ENCODE peak calls at places on chromosomes 12 and 14, in seven cellular contexts. One of them, this sample, is unnamed.

GRCh38 chr14:98725676-98726075 is 546.3 kb downstream of the BCL11B start:
- DNase-seq in naive thymus-derived CD8-positive, alpha-beta T cell: no peak
- DNase-seq in uterus: no peak
- DNase-seq in activated naive CD4-positive, alpha-beta T cell treated with Interleukin-2 at 50 U/mL for 16 hours: no peak
- DNase-seq in NCI-H2171: no peak
- DNase-seq in T-cell: no peak
- DNase-seq in colonic mucosa: no peak
- DNase-seq in this sample: no peak

GRCh38 chr14:92507174-92507768 is 6.3 kb upstream of the RIN3 start:
- DNase-seq in T-cell: no peak
- DNase-seq in naive thymus-derived CD8-positive, alpha-beta T cell: no peak
- DNase-seq in colonic mucosa: peak
- DNase-seq in activated naive CD4-positive, alpha-beta T cell treated with Interleukin-2 at 50 U/mL for 16 hours: no peak
- DNase-seq in uterus: no peak
- DNase-seq in NCI-H2171: peak
- DNase-seq in this sample: no peak

GRCh38 chr12:113413488-113413939 is 8.7 kb upstream of the SDSL start:
- DNase-seq in NCI-H2171: no peak
- DNase-seq in T-cell: no peak
- DNase-seq in colonic mucosa: no peak
- DNase-seq in uterus: no peak
- DNase-seq in activated naive CD4-positive, alpha-beta T cell treated with Interleukin-2 at 50 U/mL for 16 hours: no peak
- DNase-seq in naive thymus-derived CD8-positive, alpha-beta T cell: no peak
- DNase-seq in this sample: no peak

GRCh38 chr14:59362533-59362932 is 102.6 kb downstream of the GPR135 start:
- DNase-seq in colonic mucosa: no peak
- DNase-seq in T-cell: no peak
- DNase-seq in naive thymus-derived CD8-positive, alpha-beta T cell: no peak
- DNase-seq in NCI-H2171: no peak
- DNase-seq in uterus: no peak
- DNase-seq in activated naive CD4-positive, alpha-beta T cell treated with Interleukin-2 at 50 U/mL for 16 hours: no peak
- DNase-seq in this sample: no peak

GRCh38 chr14:59332727-59333126 is 132.5 kb downstream of the GPR135 start:
- DNase-seq in uterus: no peak
- DNase-seq in T-cell: no peak
- DNase-seq in NCI-H2171: no peak
- DNase-seq in naive thymus-derived CD8-positive, alpha-beta T cell: no peak
- DNase-seq in colonic mucosa: no peak
- DNase-seq in activated naive CD4-positive, alpha-beta T cell treated with Interleukin-2 at 50 U/mL for 16 hours: no peak
- DNase-seq in this sample: no peak

GRCh38 chr12:18882690-18883089 is 144.8 kb downstream of the CAPZA3 start:
- DNase-seq in activated naive CD4-positive, alpha-beta T cell treated with Interleukin-2 at 50 U/mL for 16 hours: no peak
- DNase-seq in T-cell: no peak
- DNase-seq in naive thymus-derived CD8-positive, alpha-beta T cell: no peak
- DNase-seq in colonic mucosa: no peak
- DNase-seq in NCI-H2171: no peak
- DNase-seq in uterus: no peak
- DNase-seq in this sample: no peak

GRCh38 chr14:105173901-105174894 is 5.6 kb upstream of the JAG2 start:
- DNase-seq in T-cell: peak
- DNase-seq in uterus: no peak
- DNase-seq in colonic mucosa: no peak
- DNase-seq in activated naive CD4-positive, alpha-beta T cell treated with Interleukin-2 at 50 U/mL for 16 hours: peak
- DNase-seq in NCI-H2171: no peak
- DNase-seq in naive thymus-derived CD8-positive, alpha-beta T cell: no peak
- DNase-seq in this sample: no peak

GRCh38 chr12:131832393-131833231 is 4.4 kb downstream of the MMP17 start:
- DNase-seq in colonic mucosa: no peak
- DNase-seq in NCI-H2171: peak
- DNase-seq in activated naive CD4-positive, alpha-beta T cell treated with Interleukin-2 at 50 U/mL for 16 hours: no peak
- DNase-seq in T-cell: no peak
- DNase-seq in uterus: peak
- DNase-seq in naive thymus-derived CD8-positive, alpha-beta T cell: no peak
- DNase-seq in this sample: no peak

GRCh38 chr14:51674294-51675002 is 22.7 kb downstream of the FRMD6 start:
- DNase-seq in naive thymus-derived CD8-positive, alpha-beta T cell: no peak
- DNase-seq in activated naive CD4-positive, alpha-beta T cell treated with Interleukin-2 at 50 U/mL for 16 hours: no peak
- DNase-seq in T-cell: no peak
- DNase-seq in NCI-H2171: no peak
- DNase-seq in uterus: no peak
- DNase-seq in colonic mucosa: no peak
- DNase-seq in this sample: no peak

GRCh38 chr12:46264057-46264456 is 4.8 kb downstream of the SLC38A1 start:
- DNase-seq in NCI-H2171: no peak
- DNase-seq in T-cell: no peak
- DNase-seq in colonic mucosa: no peak
- DNase-seq in naive thymus-derived CD8-positive, alpha-beta T cell: no peak
- DNase-seq in uterus: no peak
- DNase-seq in activated naive CD4-positive, alpha-beta T cell treated with Interleukin-2 at 50 U/mL for 16 hours: no peak
- DNase-seq in this sample: no peak